ENCODE peak calls at places on chromosomes 2 and 18, in six cellular contexts. One of them, this sample, is unnamed.

GRCh38 chr18:2981212-2981728 is 31.7 kb downstream of the LPIN2 start:
- DNase-seq in iPS-NIHi11: no peak
- DNase-seq in activated CD4-positive, alpha-beta T cell treated with anti-CD3 and anti-CD28 coated beads for 4 hours: no peak
- DNase-seq in stimulated activated CD8-positive, alpha-beta memory T cell treated with anti-CD3 and anti-CD28 coated beads, Interleukin-4, amount 100 ng/mL, for 24 hours: no peak
- DNase-seq in stomach: no peak
- DNase-seq in coronary artery: no peak
- DNase-seq in this sample: no peak

GRCh38 chr18:2878656-2879330 is 32.0 kb downstream of the EMILIN2 start:
- DNase-seq in iPS-NIHi11: no peak
- DNase-seq in activated CD4-positive, alpha-beta T cell treated with anti-CD3 and anti-CD28 coated beads for 4 hours: no peak
- DNase-seq in stimulated activated CD8-positive, alpha-beta memory T cell treated with anti-CD3 and anti-CD28 coated beads, Interleukin-4, amount 100 ng/mL, for 24 hours: no peak
- DNase-seq in stomach: no peak
- DNase-seq in coronary artery: peak
- DNase-seq in this sample: no peak

GRCh38 chr2:105618351-105618659 is 126.4 kb upstream of the NCK2 start:
- DNase-seq in iPS-NIHi11: no peak
- DNase-seq in activated CD4-positive, alpha-beta T cell treated with anti-CD3 and anti-CD28 coated beads for 4 hours: no peak
- DNase-seq in stimulated activated CD8-positive, alpha-beta memory T cell treated with anti-CD3 and anti-CD28 coated beads, Interleukin-4, amount 100 ng/mL, for 24 hours: no peak
- DNase-seq in stomach: no peak
- DNase-seq in coronary artery: no peak
- DNase-seq in this sample: no peak

GRCh38 chr2:19137433-19137832 is 221.0 kb downstream of the OSR1 start:
- DNase-seq in iPS-NIHi11: no peak
- DNase-seq in activated CD4-positive, alpha-beta T cell treated with anti-CD3 and anti-CD28 coated beads for 4 hours: no peak
- DNase-seq in stimulated activated CD8-positive, alpha-beta memory T cell treated with anti-CD3 and anti-CD28 coated beads, Interleukin-4, amount 100 ng/mL, for 24 hours: no peak
- DNase-seq in stomach: no peak
- DNase-seq in coronary artery: no peak
- DNase-seq in this sample: no peak

GRCh38 chr2:42140501-42140900 is 28.7 kb upstream of the EML4 start:
- DNase-seq in iPS-NIHi11: no peak
- DNase-seq in activated CD4-positive, alpha-beta T cell treated with anti-CD3 and anti-CD28 coated beads for 4 hours: no peak
- DNase-seq in stimulated activated CD8-positive, alpha-beta memory T cell treated with anti-CD3 and anti-CD28 coated beads, Interleukin-4, amount 100 ng/mL, for 24 hours: no peak
- DNase-seq in stomach: no peak
- DNase-seq in coronary artery: no peak
- DNase-seq in this sample: no peak

GRCh38 chr2:177669201-177669600 is 276.6 kb downstream of the AGPS start:
- DNase-seq in iPS-NIHi11: no peak
- DNase-seq in activated CD4-positive, alpha-beta T cell treated with anti-CD3 and anti-CD28 coated beads for 4 hours: no peak
- DNase-seq in stimulated activated CD8-positive, alpha-beta memory T cell treated with anti-CD3 and anti-CD28 coated beads, Interleukin-4, amount 100 ng/mL, for 24 hours: no peak
- DNase-seq in stomach: no peak
- DNase-seq in coronary artery: no peak
- DNase-seq in this sample: no peak

GRCh38 chr2:204849887-204850286 is 304.6 kb downstream of the PARD3B start:
- DNase-seq in iPS-NIHi11: no peak
- DNase-seq in activated CD4-positive, alpha-beta T cell treated with anti-CD3 and anti-CD28 coated beads for 4 hours: no peak
- DNase-seq in stimulated activated CD8-positive, alpha-beta memory T cell treated with anti-CD3 and anti-CD28 coated beads, Interleukin-4, amount 100 ng/mL, for 24 hours: no peak
- DNase-seq in stomach: no peak
- DNase-seq in coronary artery: no peak
- DNase-seq in this sample: no peak

GRCh38 chr2:128726911-128727310 is 408.2 kb upstream of the HS6ST1 start:
- DNase-seq in iPS-NIHi11: no peak
- DNase-seq in activated CD4-positive, alpha-beta T cell treated with anti-CD3 and anti-CD28 coated beads for 4 hours: no peak
- DNase-seq in stimulated activated CD8-positive, alpha-beta memory T cell treated with anti-CD3 and anti-CD28 coated beads, Interleukin-4, amount 100 ng/mL, for 24 hours: no peak
- DNase-seq in stomach: no peak
- DNase-seq in coronary artery: no peak
- DNase-seq in this sample: no peak

GRCh38 chr2:218829868-218830451 is 1.6 kb downstream of the PRKAG3 start:
- DNase-seq in iPS-NIHi11: no peak
- DNase-seq in activated CD4-positive, alpha-beta T cell treated with anti-CD3 and anti-CD28 coated beads for 4 hours: no peak
- DNase-seq in stimulated activated CD8-positive, alpha-beta memory T cell treated with anti-CD3 and anti-CD28 coated beads, Interleukin-4, amount 100 ng/mL, for 24 hours: no peak
- DNase-seq in stomach: no peak
- DNase-seq in coronary artery: no peak
- DNase-seq in this sample: no peak

GRCh38 chr2:221969087-221969829 is 329.5 kb downstream of the PAX3 start:
- DNase-seq in iPS-NIHi11: peak
- DNase-seq in activated CD4-positive, alpha-beta T cell treated with anti-CD3 and anti-CD28 coated beads for 4 hours: no peak
- DNase-seq in stimulated activated CD8-positive, alpha-beta memory T cell treated with anti-CD3 and anti-CD28 coated beads, Interleukin-4, amount 100 ng/mL, for 24 hours: no peak
- DNase-seq in stomach: peak
- DNase-seq in coronary artery: no peak
- DNase-seq in this sample: no peak

GRCh38 chr18:60892855-60893254 is 440.4 kb upstream of the CDH20 start:
- DNase-seq in iPS-NIHi11: no peak
- DNase-seq in activated CD4-positive, alpha-beta T cell treated with anti-CD3 and anti-CD28 coated beads for 4 hours: no peak
- DNase-seq in stimulated activated CD8-positive, alpha-beta memory T cell treated with anti-CD3 and anti-CD28 coated beads, Interleukin-4, amount 100 ng/mL, for 24 hours: no peak
- DNase-seq in stomach: peak
- DNase-seq in coronary artery: no peak
- DNase-seq in this sample: no peak

GRCh38 chr2:105787376-105788318 is 42.9 kb downstream of the NCK2 start:
- DNase-seq in iPS-NIHi11: no peak
- DNase-seq in activated CD4-positive, alpha-beta T cell treated with anti-CD3 and anti-CD28 coated beads for 4 hours: peak
- DNase-seq in stimulated activated CD8-positive, alpha-beta memory T cell treated with anti-CD3 and anti-CD28 coated beads, Interleukin-4, amount 100 ng/mL, for 24 hours: no peak
- DNase-seq in stomach: no peak
- DNase-seq in coronary artery: no peak
- DNase-seq in this sample: no peak

GRCh38 chr18:9508446-9509025 is 33.2 kb downstream of the RALBP1 start:
- DNase-seq in iPS-NIHi11: no peak
- DNase-seq in activated CD4-positive, alpha-beta T cell treated with anti-CD3 and anti-CD28 coated beads for 4 hours: no peak
- DNase-seq in stimulated activated CD8-positive, alpha-beta memory T cell treated with anti-CD3 and anti-CD28 coated beads, Interleukin-4, amount 100 ng/mL, for 24 hours: no peak
- DNase-seq in stomach: no peak
- DNase-seq in coronary artery: no peak
- DNase-seq in this sample: no peak

GRCh38 chr2:85861180-85861579 is 27.6 kb downstream of the ST3GAL5 start:
- DNase-seq in iPS-NIHi11: no peak
- DNase-seq in activated CD4-positive, alpha-beta T cell treated with anti-CD3 and anti-CD28 coated beads for 4 hours: no peak
- DNase-seq in stimulated activated CD8-positive, alpha-beta memory T cell treated with anti-CD3 and anti-CD28 coated beads, Interleukin-4, amount 100 ng/mL, for 24 hours: no peak
- DNase-seq in stomach: no peak
- DNase-seq in coronary artery: no peak
- DNase-seq in this sample: no peak

GRCh38 chr2:62596061-62596658 is 90.2 kb upstream of the TMEM17 start:
- DNase-seq in iPS-NIHi11: no peak
- DNase-seq in activated CD4-positive, alpha-beta T cell treated with anti-CD3 and anti-CD28 coated beads for 4 hours: no peak
- DNase-seq in stimulated activated CD8-positive, alpha-beta memory T cell treated with anti-CD3 and anti-CD28 coated beads, Interleukin-4, amount 100 ng/mL, for 24 hours: no peak
- DNase-seq in stomach: no peak
- DNase-seq in coronary artery: no peak
- DNase-seq in this sample: no peak